ENCODE peak calls at places on chromosomes 4 and X, in five cellular contexts. V, B, C, Z and K are unnamed samples.

GRCh38 chr4:85734446-85734845 is 259.5 kb downstream of the ARHGAP24 start:
- DNase-seq in V (no peak), B (no peak), C (no peak), Z (no peak), K (no peak)

GRCh38 chr4:87046111-87046510 is 111.3 kb downstream of the AFF1 start:
- DNase-seq in V (no peak), B (no peak), C (no peak), Z (no peak), K (no peak)

GRCh38 chr4:14771504-14772175 is 230.6 kb upstream of the CPEB2 start:
- DNase-seq in V (no peak), B (no peak), C (no peak), Z (no peak), K (no peak)

GRCh38 chrX:13419276-13419675 is 99.4 kb upstream of the ATXN3L start:
- DNase-seq in V (no peak), B (no peak), C (peak), Z (no peak), K (no peak)

GRCh38 chrX:155662297-155662696 is 49.5 kb upstream of the TMLHE start:
- DNase-seq in V (no peak), B (no peak), C (no peak), Z (no peak), K (peak)

GRCh38 chr4:148444296-148445070 is 2.3 kb upstream of the NR3C2 start:
- DNase-seq in V (peak), B (peak), C (peak), Z (peak), K (no peak)

GRCh38 chr4:79864470-79865190 is 208.4 kb downstream of the ANTXR2 start:
- DNase-seq in V (no peak), B (no peak), C (no peak), Z (no peak), K (no peak)

GRCh38 chrX:7586126-7586525 is 256.8 kb upstream of the VCX start:
- DNase-seq in V (no peak), B (no peak), C (no peak), Z (no peak), K (no peak)